ENCODE peak calls at places on chromosomes 6 and 20, in five cellular contexts. One of them, this sample, is unnamed.

GRCh38 chr6:87430499-87430898 is 22.7 kb downstream of the CFAP206 start:
- DNase-seq in OCI-LY7: no peak
- DNase-seq in mammary epithelial cell: no peak
- DNase-seq in right lobe of liver: no peak
- DNase-seq in GM06990: no peak
- DNase-seq in this sample: no peak

GRCh38 chr6:22722913-22723312 is 153.5 kb downstream of the HDGFL1 start:
- DNase-seq in OCI-LY7: no peak
- DNase-seq in mammary epithelial cell: no peak
- DNase-seq in right lobe of liver: no peak
- DNase-seq in GM06990: no peak
- DNase-seq in this sample: no peak

GRCh38 chr20:1299522-1299921 is 29.4 kb downstream of the SDCBP2 start:
- DNase-seq in OCI-LY7: no peak
- DNase-seq in mammary epithelial cell: no peak
- DNase-seq in right lobe of liver: no peak
- DNase-seq in GM06990: no peak
- DNase-seq in this sample: no peak

GRCh38 chr20:58374906-58375760 is 13.9 kb upstream of the VAPB start:
- DNase-seq in OCI-LY7: no peak
- DNase-seq in mammary epithelial cell: no peak
- DNase-seq in right lobe of liver: no peak
- DNase-seq in GM06990: no peak
- DNase-seq in this sample: no peak

GRCh38 chr6:169069361-169069760 is 184.3 kb downstream of the THBS2 start:
- DNase-seq in OCI-LY7: no peak
- DNase-seq in mammary epithelial cell: no peak
- DNase-seq in right lobe of liver: no peak
- DNase-seq in GM06990: no peak
- DNase-seq in this sample: peak

GRCh38 chr6:1729133-1729751 is 119.5 kb downstream of the FOXC1 start:
- DNase-seq in OCI-LY7: no peak
- DNase-seq in mammary epithelial cell: peak
- DNase-seq in right lobe of liver: no peak
- DNase-seq in GM06990: no peak
- DNase-seq in this sample: no peak

GRCh38 chr6:158445426-158446085 is 114.3 kb upstream of the TMEM181 start:
- DNase-seq in OCI-LY7: no peak
- DNase-seq in mammary epithelial cell: no peak
- DNase-seq in right lobe of liver: no peak
- DNase-seq in GM06990: no peak
- DNase-seq in this sample: no peak

GRCh38 chr20:3655032-3655405 is 8.2 kb downstream of the GFRA4 start:
- DNase-seq in OCI-LY7: no peak
- DNase-seq in mammary epithelial cell: no peak
- DNase-seq in right lobe of liver: no peak
- DNase-seq in GM06990: no peak
- DNase-seq in this sample: no peak

GRCh38 chr6:116034327-116034726 is 26.4 kb downstream of the FRK start:
- DNase-seq in OCI-LY7: no peak
- DNase-seq in mammary epithelial cell: peak
- DNase-seq in right lobe of liver: no peak
- DNase-seq in GM06990: no peak
- DNase-seq in this sample: no peak

GRCh38 chr20:46058656-46059281 is 29.8 kb downstream of the SLC12A5 start:
- DNase-seq in OCI-LY7: no peak
- DNase-seq in mammary epithelial cell: no peak
- DNase-seq in right lobe of liver: no peak
- DNase-seq in GM06990: no peak
- DNase-seq in this sample: no peak

GRCh38 chr20:57647933-57648785 is 27.9 kb upstream of the ZBP1 start:
- DNase-seq in OCI-LY7: no peak
- DNase-seq in mammary epithelial cell: no peak
- DNase-seq in right lobe of liver: no peak
- DNase-seq in GM06990: no peak
- DNase-seq in this sample: no peak

GRCh38 chr6:97630592-97630991 is 347.6 kb upstream of the MMS22L start:
- DNase-seq in OCI-LY7: no peak
- DNase-seq in mammary epithelial cell: peak
- DNase-seq in right lobe of liver: no peak
- DNase-seq in GM06990: no peak
- DNase-seq in this sample: peak

GRCh38 chr6:97632392-97632791 is 349.4 kb upstream of the MMS22L start:
- DNase-seq in OCI-LY7: no peak
- DNase-seq in mammary epithelial cell: no peak
- DNase-seq in right lobe of liver: no peak
- DNase-seq in GM06990: no peak
- DNase-seq in this sample: no peak

GRCh38 chr6:97621111-97621510 is 338.1 kb upstream of the MMS22L start:
- DNase-seq in OCI-LY7: no peak
- DNase-seq in mammary epithelial cell: no peak
- DNase-seq in right lobe of liver: no peak
- DNase-seq in GM06990: no peak
- DNase-seq in this sample: no peak

GRCh38 chr6:97626586-97627441 is 343.8 kb upstream of the MMS22L start:
- DNase-seq in OCI-LY7: peak
- DNase-seq in mammary epithelial cell: no peak
- DNase-seq in right lobe of liver: no peak
- DNase-seq in GM06990: no peak
- DNase-seq in this sample: peak
- H3K4me3 ChIP-seq in OCI-LY7: no peak
- H3K4me3 ChIP-seq in mammary epithelial cell: no peak
- H3K4me3 ChIP-seq in right lobe of liver: no peak
- H3K4me3 ChIP-seq in GM06990: no peak
- H3K4me3 ChIP-seq in this sample: peak

DNA sequence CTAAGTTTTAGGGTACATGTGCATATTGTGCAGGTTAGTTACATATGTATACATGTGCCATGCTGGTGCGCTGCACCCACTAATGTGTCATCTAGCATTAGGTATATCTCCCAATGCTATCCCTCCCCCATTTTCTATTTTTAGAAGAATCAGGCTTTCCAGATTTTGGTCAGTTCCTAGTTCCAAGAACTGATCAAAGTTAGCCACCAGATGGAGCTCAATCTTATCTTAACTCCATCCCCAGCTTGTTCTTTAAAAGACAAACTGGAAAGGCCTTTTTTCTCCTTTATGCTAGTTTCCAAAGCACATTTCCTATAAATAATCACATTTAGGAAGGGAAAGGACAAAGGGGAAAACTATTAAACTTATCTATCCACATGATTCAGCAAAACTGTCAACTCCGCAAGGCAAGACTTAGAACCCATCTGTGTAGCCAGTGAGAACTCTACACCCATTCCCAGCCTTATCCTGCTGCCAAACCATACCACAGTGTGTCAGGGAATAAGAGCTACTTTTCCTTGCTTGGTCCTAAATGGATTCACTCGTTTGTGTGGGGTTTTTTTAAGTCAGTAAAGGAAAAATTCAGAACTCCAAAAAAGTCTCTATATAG is 22.8 kb upstream of the KHDC1 start:
- DNase-seq in OCI-LY7: peak
- DNase-seq in mammary epithelial cell: peak
- DNase-seq in right lobe of liver: no peak
- DNase-seq in GM06990: no peak
- DNase-seq in this sample: peak
- TF ChIP-seq CTCF in OCI-LY7: peak
- TF ChIP-seq CTCF in mammary epithelial cell: peak
- TF ChIP-seq CTCF in right lobe of liver: peak
- TF ChIP-seq CTCF in GM06990: peak
- TF ChIP-seq CTCF in this sample: peak

DNA sequence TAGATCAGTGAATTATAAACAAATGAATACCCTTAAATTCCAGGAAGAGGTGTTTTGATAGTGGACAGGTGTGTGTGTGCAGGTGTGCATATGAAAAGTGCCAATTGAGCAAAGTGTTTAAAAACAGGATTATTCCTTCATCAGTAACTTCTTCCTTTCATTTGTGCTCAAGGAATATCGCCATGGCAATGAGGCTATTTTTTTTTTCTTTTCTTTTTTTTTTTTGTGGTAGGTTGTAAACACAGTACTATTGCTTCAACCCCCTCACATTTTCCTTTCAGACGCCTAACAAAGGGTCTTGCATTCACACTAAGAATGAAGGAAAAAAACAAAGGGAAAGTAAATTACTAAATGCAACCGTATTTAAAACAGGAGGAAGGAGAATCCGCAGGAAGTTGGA is 2.0 kb upstream of the HSPA1B start:
- DNase-seq in OCI-LY7: no peak
- DNase-seq in mammary epithelial cell: no peak
- DNase-seq in right lobe of liver: no peak
- DNase-seq in GM06990: no peak
- DNase-seq in this sample: no peak
- H3K4me3 ChIP-seq in OCI-LY7: no peak
- H3K4me3 ChIP-seq in mammary epithelial cell: no peak
- H3K4me3 ChIP-seq in right lobe of liver: no peak
- H3K4me3 ChIP-seq in GM06990: no peak
- H3K4me3 ChIP-seq in this sample: no peak

DNA sequence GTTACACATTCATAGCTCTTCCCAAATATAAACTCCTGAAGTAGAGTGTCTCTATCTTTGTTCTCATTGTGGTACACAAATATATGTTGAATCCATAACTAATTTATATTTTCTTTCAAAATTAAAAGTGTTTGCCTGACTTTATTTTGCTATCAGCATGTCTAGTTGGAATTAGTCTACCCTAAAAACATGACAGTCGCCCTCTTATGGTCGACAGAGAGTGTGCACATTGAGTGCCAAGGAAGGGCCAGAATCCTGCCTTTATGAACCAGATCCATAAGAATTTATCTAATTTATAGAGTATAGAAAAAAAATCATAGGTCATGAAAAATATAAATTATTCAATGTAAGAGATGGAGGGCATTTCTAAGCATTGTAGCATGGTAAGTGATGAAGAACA is 12.3 kb upstream of the DEFB112 start:
- DNase-seq in OCI-LY7: no peak
- DNase-seq in mammary epithelial cell: peak
- DNase-seq in right lobe of liver: no peak
- DNase-seq in GM06990: no peak
- DNase-seq in this sample: no peak
- TF ChIP-seq CTCF in OCI-LY7: peak
- TF ChIP-seq CTCF in mammary epithelial cell: peak
- TF ChIP-seq CTCF in right lobe of liver: peak
- TF ChIP-seq CTCF in GM06990: peak
- TF ChIP-seq CTCF in this sample: peak

GRCh38 chr20:18497603-18498002 is 578 bp upstream of the RBBP9 start:
- DNase-seq in OCI-LY7: no peak
- DNase-seq in mammary epithelial cell: no peak
- DNase-seq in right lobe of liver: no peak
- DNase-seq in GM06990: no peak
- DNase-seq in this sample: no peak
- H3K4me3 ChIP-seq in OCI-LY7: peak
- H3K4me3 ChIP-seq in mammary epithelial cell: no peak
- H3K4me3 ChIP-seq in right lobe of liver: no peak
- H3K4me3 ChIP-seq in GM06990: no peak
- H3K4me3 ChIP-seq in this sample: no peak

This sample was measured in retinal pigment epithelial cell.